ENCODE peak calls at places on chromosomes 7 and 10, in eight cellular contexts. One of them, this sample, is unnamed.

GRCh38 chr10:35040761-35041501 is 49.2 kb downstream of the CUL2 start:
- DNase-seq in body of pancreas: no peak
- DNase-seq in transverse colon: no peak
- DNase-seq in brain microvascular endothelial cell: peak
- DNase-seq in AG04450: no peak
- DNase-seq in fibroblast of the aortic adventitia: peak
- DNase-seq in neural progenitor cell: peak
- DNase-seq in uterus: no peak
- DNase-seq in this sample: peak

GRCh38 chr7:46672861-46673260 is 751.8 kb upstream of the IGFBP3 start:
- DNase-seq in neural progenitor cell: no peak
- DNase-seq in body of pancreas: no peak
- DNase-seq in fibroblast of the aortic adventitia: no peak
- DNase-seq in brain microvascular endothelial cell: no peak
- DNase-seq in transverse colon: no peak
- DNase-seq in uterus: no peak
- DNase-seq in AG04450: no peak
- DNase-seq in this sample: peak

GRCh38 chr7:74429153-74429747 is 24.5 kb upstream of the GTF2IRD1 start:
- DNase-seq in neural progenitor cell: peak
- DNase-seq in brain microvascular endothelial cell: peak
- DNase-seq in body of pancreas: peak
- DNase-seq in fibroblast of the aortic adventitia: peak
- DNase-seq in transverse colon: no peak
- DNase-seq in uterus: no peak
- DNase-seq in AG04450: peak
- DNase-seq in this sample: peak

GRCh38 chr10:122497241-122497640 is 35.9 kb downstream of the HTRA1 start:
- DNase-seq in transverse colon: no peak
- DNase-seq in uterus: no peak
- DNase-seq in body of pancreas: no peak
- DNase-seq in AG04450: no peak
- DNase-seq in neural progenitor cell: no peak
- DNase-seq in fibroblast of the aortic adventitia: no peak
- DNase-seq in brain microvascular endothelial cell: no peak
- DNase-seq in this sample: no peak

GRCh38 chr7:124887247-124887646 is 42.4 kb downstream of the POT1 start:
- DNase-seq in neural progenitor cell: no peak
- DNase-seq in uterus: no peak
- DNase-seq in body of pancreas: no peak
- DNase-seq in AG04450: no peak
- DNase-seq in fibroblast of the aortic adventitia: no peak
- DNase-seq in brain microvascular endothelial cell: no peak
- DNase-seq in transverse colon: no peak
- DNase-seq in this sample: no peak

GRCh38 chr7:51639661-51640340 is 323.2 kb upstream of the COBL start:
- DNase-seq in neural progenitor cell: no peak
- DNase-seq in uterus: no peak
- DNase-seq in AG04450: no peak
- DNase-seq in body of pancreas: no peak
- DNase-seq in brain microvascular endothelial cell: no peak
- DNase-seq in transverse colon: no peak
- DNase-seq in fibroblast of the aortic adventitia: no peak
- DNase-seq in this sample: no peak

GRCh38 chr7:130090745-130091532 is 20.6 kb downstream of the KLHDC10 start:
- DNase-seq in neural progenitor cell: no peak
- DNase-seq in uterus: no peak
- DNase-seq in body of pancreas: no peak
- DNase-seq in AG04450: no peak
- DNase-seq in fibroblast of the aortic adventitia: no peak
- DNase-seq in brain microvascular endothelial cell: no peak
- DNase-seq in transverse colon: no peak
- DNase-seq in this sample: no peak

GRCh38 chr10:89214766-89215165 is 7.6 kb upstream of the CH25H start:
- DNase-seq in neural progenitor cell: no peak
- DNase-seq in AG04450: no peak
- DNase-seq in uterus: no peak
- DNase-seq in body of pancreas: no peak
- DNase-seq in transverse colon: no peak
- DNase-seq in fibroblast of the aortic adventitia: no peak
- DNase-seq in brain microvascular endothelial cell: no peak
- DNase-seq in this sample: peak

GRCh38 chr7:13581097-13581496 is 408.4 kb downstream of the ETV1 start:
- DNase-seq in fibroblast of the aortic adventitia: no peak
- DNase-seq in transverse colon: no peak
- DNase-seq in AG04450: no peak
- DNase-seq in uterus: no peak
- DNase-seq in brain microvascular endothelial cell: no peak
- DNase-seq in neural progenitor cell: no peak
- DNase-seq in body of pancreas: no peak
- DNase-seq in this sample: no peak

GRCh38 chr7:130322615-130323014 is 22.0 kb upstream of the CPA5 start:
- DNase-seq in body of pancreas: no peak
- DNase-seq in transverse colon: no peak
- DNase-seq in brain microvascular endothelial cell: no peak
- DNase-seq in fibroblast of the aortic adventitia: no peak
- DNase-seq in neural progenitor cell: no peak
- DNase-seq in AG04450: no peak
- DNase-seq in uterus: no peak
- DNase-seq in this sample: no peak

GRCh38 chr10:44008270-44008916 is 359.7 kb upstream of the ZNF32 start:
- DNase-seq in body of pancreas: peak
- DNase-seq in neural progenitor cell: no peak
- DNase-seq in fibroblast of the aortic adventitia: no peak
- DNase-seq in brain microvascular endothelial cell: peak
- DNase-seq in transverse colon: no peak
- DNase-seq in uterus: no peak
- DNase-seq in AG04450: no peak
- DNase-seq in this sample: no peak

GRCh38 chr7:48366096-48366495 is 194.8 kb downstream of the ABCA13 start:
- DNase-seq in transverse colon: no peak
- DNase-seq in neural progenitor cell: no peak
- DNase-seq in fibroblast of the aortic adventitia: no peak
- DNase-seq in body of pancreas: no peak
- DNase-seq in uterus: no peak
- DNase-seq in brain microvascular endothelial cell: no peak
- DNase-seq in AG04450: no peak
- DNase-seq in this sample: no peak

GRCh38 chr7:151954866-151955820 is 1.1 kb upstream of the GALNTL5 start:
- DNase-seq in uterus: peak
- DNase-seq in transverse colon: no peak
- DNase-seq in AG04450: no peak
- DNase-seq in fibroblast of the aortic adventitia: peak
- DNase-seq in brain microvascular endothelial cell: no peak
- DNase-seq in body of pancreas: peak
- DNase-seq in neural progenitor cell: peak
- DNase-seq in this sample: no peak

GRCh38 chr7:151946932-151947331 is 9.3 kb upstream of the GALNTL5 start:
- DNase-seq in fibroblast of the aortic adventitia: no peak
- DNase-seq in neural progenitor cell: no peak
- DNase-seq in uterus: no peak
- DNase-seq in transverse colon: no peak
- DNase-seq in AG04450: no peak
- DNase-seq in body of pancreas: no peak
- DNase-seq in brain microvascular endothelial cell: no peak
- DNase-seq in this sample: no peak

GRCh38 chr7:151948039-151948438 is 8.2 kb upstream of the GALNTL5 start:
- DNase-seq in uterus: no peak
- DNase-seq in brain microvascular endothelial cell: no peak
- DNase-seq in body of pancreas: no peak
- DNase-seq in neural progenitor cell: no peak
- DNase-seq in AG04450: no peak
- DNase-seq in fibroblast of the aortic adventitia: no peak
- DNase-seq in transverse colon: no peak
- DNase-seq in this sample: no peak

DNA sequence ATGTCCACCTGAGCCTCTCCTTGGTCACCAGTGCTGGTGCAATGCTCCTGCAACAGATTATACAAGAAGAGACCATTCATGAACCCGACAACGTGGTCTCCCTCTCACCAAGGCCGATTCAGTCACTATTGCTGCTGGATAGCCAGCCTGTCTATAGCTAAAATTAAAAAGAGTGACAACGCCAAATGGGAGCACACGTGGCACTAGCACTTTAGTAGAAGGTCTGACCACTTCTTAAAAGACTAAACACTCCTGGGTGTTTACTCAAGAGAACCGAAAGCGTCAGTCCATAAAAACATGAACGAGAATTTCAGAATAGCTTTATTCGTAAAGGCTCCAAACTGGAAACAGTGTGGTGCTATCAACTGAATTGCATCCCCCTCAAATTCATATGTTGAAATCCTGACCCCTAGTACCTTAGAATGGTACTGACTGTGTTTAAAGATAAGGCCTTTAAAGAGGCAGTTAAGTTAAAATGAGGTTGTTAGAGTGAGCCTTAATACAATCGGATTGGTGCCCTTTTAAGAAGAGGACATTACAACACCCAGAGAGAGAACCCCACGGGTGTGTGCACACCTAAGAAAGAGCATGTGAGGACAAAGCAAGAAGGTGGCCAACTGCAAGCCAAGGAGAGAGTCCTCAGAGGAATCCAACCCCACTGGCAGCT is 4.4 kb upstream of the GALNTL5 start:
- DNase-seq in AG04450: no peak
- DNase-seq in neural progenitor cell: no peak
- DNase-seq in uterus: no peak
- DNase-seq in fibroblast of the aortic adventitia: no peak
- DNase-seq in body of pancreas: no peak
- DNase-seq in transverse colon: no peak
- DNase-seq in brain microvascular endothelial cell: no peak
- DNase-seq in this sample: no peak
- TF ChIP-seq CTCF in AG04450: no peak
- TF ChIP-seq CTCF in neural progenitor cell: no peak
- TF ChIP-seq CTCF in uterus: no peak
- TF ChIP-seq CTCF in fibroblast of the aortic adventitia: no peak
- TF ChIP-seq CTCF in body of pancreas: no peak
- TF ChIP-seq CTCF in transverse colon: no peak
- TF ChIP-seq CTCF in brain microvascular endothelial cell: no peak
- TF ChIP-seq CTCF in this sample: no peak

DNA sequence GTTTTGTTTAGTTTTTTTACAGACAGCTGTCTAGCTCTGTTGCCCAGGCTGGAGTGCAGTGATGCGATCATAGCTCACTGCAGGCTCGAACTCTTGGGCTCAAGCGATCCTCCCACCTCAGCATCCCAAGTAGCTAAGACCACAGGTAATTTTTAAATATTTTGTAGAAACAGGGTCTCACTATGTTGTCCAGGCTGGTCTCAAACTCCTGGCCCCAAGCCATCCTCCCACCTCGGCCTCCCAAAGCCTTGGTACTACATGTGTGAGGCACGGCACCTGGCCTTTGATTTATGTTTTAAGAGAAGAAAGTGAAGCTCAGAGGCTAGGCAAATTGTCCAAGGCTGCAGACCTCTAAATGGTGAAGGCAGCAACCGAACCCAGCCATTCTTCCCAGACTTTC is 98.6 kb upstream of the SVIL start:
- DNase-seq in neural progenitor cell: no peak
- DNase-seq in AG04450: no peak
- DNase-seq in transverse colon: no peak
- DNase-seq in uterus: no peak
- DNase-seq in fibroblast of the aortic adventitia: no peak
- DNase-seq in body of pancreas: no peak
- DNase-seq in brain microvascular endothelial cell: no peak
- DNase-seq in this sample: no peak
- H3K4me3 ChIP-seq in neural progenitor cell: no peak
- H3K4me3 ChIP-seq in AG04450: peak
- H3K4me3 ChIP-seq in transverse colon: no peak
- H3K4me3 ChIP-seq in uterus: no peak
- H3K4me3 ChIP-seq in fibroblast of the aortic adventitia: peak
- H3K4me3 ChIP-seq in body of pancreas: no peak
- H3K4me3 ChIP-seq in brain microvascular endothelial cell: no peak
- H3K4me3 ChIP-seq in this sample: no peak

GRCh38 chr7:75913437-75913836 is 1.5 kb upstream of the POR start:
- DNase-seq in neural progenitor cell: no peak
- DNase-seq in AG04450: no peak
- DNase-seq in transverse colon: no peak
- DNase-seq in fibroblast of the aortic adventitia: no peak
- DNase-seq in brain microvascular endothelial cell: no peak
- DNase-seq in body of pancreas: no peak
- DNase-seq in uterus: no peak
- DNase-seq in this sample: no peak
- TF ChIP-seq CTCF in neural progenitor cell: no peak
- TF ChIP-seq CTCF in AG04450: no peak
- TF ChIP-seq CTCF in transverse colon: no peak
- TF ChIP-seq CTCF in fibroblast of the aortic adventitia: no peak
- TF ChIP-seq CTCF in brain microvascular endothelial cell: no peak
- TF ChIP-seq CTCF in body of pancreas: no peak
- TF ChIP-seq CTCF in uterus: no peak
- TF ChIP-seq CTCF in this sample: no peak

DNA sequence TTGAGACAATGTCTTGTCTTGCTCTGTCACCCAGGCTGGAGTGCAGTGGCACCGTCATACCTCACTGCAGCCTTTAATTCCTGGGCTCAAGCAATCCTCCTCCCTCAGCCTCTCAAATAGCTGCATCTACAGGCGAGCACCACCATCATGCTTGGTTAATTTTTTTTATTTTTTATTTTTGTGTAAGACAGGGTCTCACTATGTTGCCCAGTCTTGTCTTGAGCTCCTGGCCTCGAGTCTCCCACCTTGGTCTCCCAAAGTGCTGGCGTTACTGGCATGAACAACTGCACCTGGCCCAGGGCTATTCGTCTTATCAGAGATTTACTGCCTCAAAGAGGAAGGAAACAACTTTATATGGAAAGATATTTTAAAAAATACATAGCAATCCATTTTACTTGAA is 102.8 kb upstream of the NUPR2 start:
- DNase-seq in fibroblast of the aortic adventitia: no peak
- DNase-seq in uterus: no peak
- DNase-seq in brain microvascular endothelial cell: no peak
- DNase-seq in AG04450: no peak
- DNase-seq in neural progenitor cell: no peak
- DNase-seq in body of pancreas: no peak
- DNase-seq in transverse colon: no peak
- DNase-seq in this sample: no peak
- H3K4me3 ChIP-seq in fibroblast of the aortic adventitia: no peak
- H3K4me3 ChIP-seq in uterus: no peak
- H3K4me3 ChIP-seq in brain microvascular endothelial cell: no peak
- H3K4me3 ChIP-seq in AG04450: no peak
- H3K4me3 ChIP-seq in neural progenitor cell: no peak
- H3K4me3 ChIP-seq in body of pancreas: no peak
- H3K4me3 ChIP-seq in transverse colon: no peak
- H3K4me3 ChIP-seq in this sample: no peak

DNA sequence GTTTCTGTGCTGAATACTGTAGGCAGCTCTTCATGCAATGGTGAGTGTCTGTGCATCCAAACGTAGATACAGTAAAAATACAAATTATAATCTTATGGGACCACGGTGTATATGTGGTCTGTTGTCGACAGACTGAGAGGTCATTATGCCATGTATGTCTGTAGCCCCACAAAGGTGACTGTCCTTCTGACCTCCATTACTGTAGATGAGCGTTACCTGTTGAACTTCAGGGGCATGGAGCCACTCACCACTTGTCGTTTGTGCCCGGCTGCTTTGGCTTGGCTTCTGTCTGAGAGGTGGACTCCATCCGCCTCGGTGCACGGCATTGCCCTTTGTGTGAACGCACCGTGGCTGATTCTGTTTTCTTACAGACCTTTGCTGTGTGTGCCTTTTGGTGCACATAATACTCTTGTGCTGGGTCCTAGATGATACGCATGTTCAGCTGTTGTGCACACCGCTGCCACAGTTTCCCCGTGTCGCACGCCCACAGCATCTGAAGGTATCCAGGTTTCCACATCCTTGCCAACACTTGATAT is 2.9 kb downstream of the UBE3C start:
- DNase-seq in transverse colon: no peak
- DNase-seq in fibroblast of the aortic adventitia: no peak
- DNase-seq in uterus: no peak
- DNase-seq in neural progenitor cell: no peak
- DNase-seq in body of pancreas: no peak
- DNase-seq in brain microvascular endothelial cell: no peak
- DNase-seq in AG04450: no peak
- DNase-seq in this sample: no peak
- TF ChIP-seq CTCF in transverse colon: no peak
- TF ChIP-seq CTCF in fibroblast of the aortic adventitia: no peak
- TF ChIP-seq CTCF in uterus: no peak
- TF ChIP-seq CTCF in neural progenitor cell: no peak
- TF ChIP-seq CTCF in body of pancreas: no peak
- TF ChIP-seq CTCF in brain microvascular endothelial cell: no peak
- TF ChIP-seq CTCF in AG04450: no peak
- TF ChIP-seq CTCF in this sample: no peak